ENCODE peak calls at places on chromosomes 4 and X, in eight cellular contexts. A, X, E, I, Y, J, V and O are unnamed samples.
A peak's percentile ranks its signal among the peaks of the same experiment; 100 is the strongest.

GRCh38 chr4:156408749-156409148 is 455.1 kb upstream of the CTSO start:
- DNase-seq in A (no peak), X (no peak), E (no peak), I (no peak), Y (no peak), J (no peak), V (no peak), O (peak; percentile 24)

GRCh38 chrX:133321441-133321840 is 93.8 kb downstream of the GPC4 start:
- DNase-seq in A (no peak), X (no peak), E (no peak), I (no peak), Y (no peak), J (no peak), V (no peak), O (peak; percentile 10)

GRCh38 chrX:5907202-5907601 is 321.5 kb downstream of the NLGN4X start:
- DNase-seq in A (no peak), X (no peak), E (no peak), I (peak; percentile 41), Y (no peak), J (no peak), V (peak; percentile 17), O (no peak)

GRCh38 chrX:37060999-37061398 is 52.8 kb downstream of the FAM47C start:
- DNase-seq in A (peak; percentile 67), X (no peak), E (peak; percentile 46), I (peak; percentile 38), Y (no peak), J (peak; percentile 17), V (no peak), O (peak; percentile 72)

GRCh38 chr4:17636696-17637351 is 22.4 kb downstream of the MED28 start:
- DNase-seq in A (peak; percentile 82), X (peak; percentile 57), E (peak; percentile 54), I (peak; percentile 86), Y (peak; percentile 54), J (peak; percentile 64), V (peak; percentile 88), O (peak; percentile 74)

GRCh38 chr4:168979338-168979737 is 30.7 kb downstream of the CBR4 start:
- DNase-seq in A (no peak), X (no peak), E (no peak), I (no peak), Y (no peak), J (no peak), V (no peak), O (no peak)

GRCh38 chrX:68827848-68828562 is 816 bp upstream of the EFNB1 start:
- DNase-seq in A (peak; percentile 80), X (peak; percentile 77), E (peak; percentile 70), I (peak; percentile 82), Y (peak; percentile 57), J (peak; percentile 68), V (peak; percentile 89), O (peak; percentile 93)

GRCh38 chr4:71400788-71401187 is 62.0 kb downstream of the SLC4A4 start:
- DNase-seq in A (no peak), X (no peak), E (no peak), I (no peak), Y (no peak), J (no peak), V (no peak), O (no peak)

GRCh38 chr4:52202251-52202779 is 151.2 kb downstream of the SPATA18 start:
- DNase-seq in A (no peak), X (peak; percentile 3), E (no peak), I (no peak), Y (no peak), J (no peak), V (no peak), O (no peak)

GRCh38 chr4:109319684-109320083 is 17.2 kb upstream of the COL25A1 start:
- DNase-seq in A (no peak), X (no peak), E (no peak), I (no peak), Y (no peak), J (no peak), V (no peak), O (no peak)

GRCh38 chr4:38180456-38180855 is 220.3 kb downstream of the PTTG2 start:
- DNase-seq in A (no peak), X (no peak), E (peak; percentile 74), I (no peak), Y (no peak), J (no peak), V (no peak), O (peak; percentile 57)

GRCh38 chr4:55124337-55125076 is 888 bp downstream of the KDR start:
- DNase-seq in A (no peak), X (no peak), E (no peak), I (peak; percentile 34), Y (no peak), J (no peak), V (peak; percentile 35), O (no peak)

GRCh38 chrX:132412208-132412607 is 76.6 kb downstream of the MBNL3 start:
- DNase-seq in A (no peak), X (no peak), E (no peak), I (peak; percentile 76), Y (no peak), J (no peak), V (peak; percentile 65), O (no peak)

GRCh38 chr4:8439168-8439567 is 1.4 kb downstream of the ACOX3 start:
- DNase-seq in A (no peak), X (no peak), E (no peak), I (no peak), Y (no peak), J (peak; percentile 12), V (no peak), O (peak; percentile 47)

GRCh38 chr4:188127157-188127874 is 11.9 kb upstream of the TRIML1 start:
- DNase-seq in A (peak; percentile 77), X (no peak), E (peak; percentile 96), I (no peak), Y (no peak), J (peak; percentile 43), V (no peak), O (peak; percentile 63)

GRCh38 chr4:41143721-41144379 is 70.5 kb downstream of the APBB2 start:
- DNase-seq in A (no peak), X (no peak), E (no peak), I (no peak), Y (no peak), J (peak; percentile 83), V (no peak), O (peak; percentile 19)

GRCh38 chrX:18676470-18676869 is 4.6 kb upstream of the RS1 start:
- DNase-seq in A (peak; percentile 39), X (no peak), E (no peak), I (peak; percentile 47), Y (no peak), J (no peak), V (peak; percentile 39), O (no peak)

GRCh38 chrX:17689971-17690409 is 47.3 kb upstream of the SCML1 start:
- DNase-seq in A (peak; percentile 67), X (peak; percentile 77), E (peak; percentile 49), I (no peak), Y (no peak), J (peak; percentile 82), V (peak; percentile 15), O (peak; percentile 77)

GRCh38 chr4:38101563-38101962 is 141.4 kb downstream of the PTTG2 start:
- DNase-seq in A (no peak), X (no peak), E (peak; percentile 94), I (no peak), Y (no peak), J (peak; percentile 60), V (no peak), O (no peak)

GRCh38 chr4:147110968-147111367 is 165.3 kb upstream of the TTC29 start:
- DNase-seq in A (no peak), X (no peak), E (no peak), I (no peak), Y (no peak), J (peak; percentile 18), V (no peak), O (peak; percentile 43)

GRCh38 chr4:101556845-101557244 is 209.5 kb upstream of the PPP3CA start:
- DNase-seq in A (peak; percentile 0), X (no peak), E (no peak), I (no peak), Y (no peak), J (no peak), V (no peak), O (no peak)